ENCODE peak calls at places on chromosomes 6 and 20, in nine cellular contexts. P, A, E, L, T, Z, C, J and O are unnamed samples. For H3K27me3 and H3K4me1, the result is how much of the 10 kb centered on the place peaks cover.

GRCh38 chr6:16249971-16250370 is 11.6 kb downstream of the GMPR start:
- DNase-seq in C (no peak), Z (peak), A (no peak), J (no peak), T (peak), E (no peak), P (no peak), L (no peak), O (no peak)

GRCh38 chr6:73032586-73032985 is 192.7 kb downstream of the KHDC1L start:
- DNase-seq in Z (peak), A (no peak), C (no peak), P (no peak), J (no peak), T (no peak), E (no peak), L (no peak), O (no peak)

GRCh38 chr6:7879980-7880717 is 30.4 kb downstream of the TXNDC5 start:
- DNase-seq in E (no peak), L (no peak), J (no peak), A (no peak), P (no peak), Z (no peak), C (no peak), T (no peak), O (no peak)

GRCh38 chr6:132726608-132726975 is 12.7 kb upstream of the VNN1 start:
- DNase-seq in T (no peak), P (no peak), E (no peak), A (no peak), C (no peak), J (no peak), Z (no peak), L (no peak), O (no peak)

GRCh38 chr6:105178110-105178509 is 1.7 kb downstream of the POPDC3 start:
- DNase-seq in L (no peak), E (no peak), A (no peak), P (no peak), T (no peak), J (peak), Z (peak), C (no peak), O (peak)

GRCh38 chr6:169251822-169252804 is 1.5 kb downstream of the THBS2 start:
- DNase-seq in Z (no peak), J (no peak), C (no peak), E (no peak), A (no peak), T (no peak), P (no peak), L (peak), O (no peak)

GRCh38 chr20:17624551-17625245 is 54.8 kb downstream of the DSTN start:
- DNase-seq in C (no peak), J (no peak), Z (no peak), A (peak), L (peak), P (peak), T (no peak), E (no peak), O (no peak)

GRCh38 chr6:110769923-110770322 is 45.3 kb downstream of the CDK19 start:
- DNase-seq in C (no peak), A (no peak), T (no peak), J (no peak), Z (no peak), E (no peak), P (no peak), L (no peak), O (no peak)

GRCh38 chr6:107458687-107459282 is 579 bp downstream of the PDSS2 start:
- DNase-seq in C (peak), L (no peak), P (peak), A (no peak), J (peak), T (peak), E (peak), Z (peak), O (no peak)

GRCh38 chr6:22788038-22788437 is 218.7 kb downstream of the HDGFL1 start:
- DNase-seq in C (no peak), J (no peak), L (no peak), A (no peak), E (no peak), Z (no peak), P (no peak), T (no peak), O (no peak)

GRCh38 chr6:162151050-162151658 is 576.4 kb downstream of the PRKN start:
- DNase-seq in A (no peak), Z (no peak), P (no peak), E (no peak), C (peak), J (peak), L (no peak), T (peak), O (no peak)

GRCh38 chr6:12751694-12752304 is 35.2 kb downstream of the PHACTR1 start:
- DNase-seq in E (peak), P (no peak), L (peak), C (no peak), J (peak), Z (peak), A (no peak), T (peak), O (peak)

GRCh38 chr20:41524980-41525613 is 93.1 kb downstream of the CHD6 start:
- DNase-seq in T (peak), A (peak), Z (peak), C (no peak), L (peak), J (peak), P (peak), E (peak), O (peak)

GRCh38 chr6:142304241-142304640 is 2.4 kb downstream of the ADGRG6 start:
- DNase-seq in J (no peak), A (no peak), T (no peak), E (no peak), Z (no peak), P (no peak), C (no peak), L (no peak), O (no peak)

GRCh38 chr6:113855500-113856010 is 1.6 kb upstream of the MARCKS start:
- DNase-seq in A (peak), C (no peak), L (peak), J (peak), P (no peak), Z (peak), E (peak), T (no peak), O (peak)

GRCh38 chr20:19427913-19428800 is 215.7 kb downstream of the SLC24A3 start:
- DNase-seq in P (no peak), T (no peak), A (no peak), L (no peak), J (no peak), Z (no peak), C (peak), E (no peak), O (no peak)

GRCh38 chr20:34709044-34709835 is 5.1 kb downstream of the TP53INP2 start:
- DNase-seq in E (peak), J (peak), P (peak), C (peak), T (peak), Z (peak), L (peak), A (peak), O (peak)

GRCh38 chr6:37696841-37697735 is 595 bp downstream of the MDGA1 start:
- DNase-seq in Z (peak), C (no peak), A (peak), T (no peak), J (peak), E (peak), P (peak), L (no peak), O (peak)

GRCh38 chr20:4108495-4109306 is 93.3 kb upstream of the RNF24 start:
- DNase-seq in L (peak), J (peak), A (no peak), Z (peak), T (peak), E (peak), C (peak), P (peak), O (peak)

GRCh38 chr6:147651249-147652063 is 143.0 kb downstream of the SAMD5 start:
- DNase-seq in L (no peak), A (no peak), T (peak), C (no peak), Z (no peak), E (peak), P (no peak), J (peak), O (no peak)

GRCh38 chr6:133214267-133214666 is 26.9 kb upstream of the EYA4 start:
- DNase-seq in L (no peak), Z (no peak), J (no peak), E (no peak), A (no peak), T (no peak), P (no peak), C (no peak), O (no peak)

GRCh38 chr6:38552136-38552535 is 87.6 kb downstream of the BTBD9 start:
- DNase-seq in E (no peak), T (peak), L (no peak), J (no peak), P (no peak), C (no peak), A (no peak), Z (no peak), O (no peak)

GRCh38 chr6:33252758-33253157 is 18.9 kb downstream of the VPS52 start:
- DNase-seq in J (no peak), Z (no peak), P (no peak), T (no peak), E (no peak), A (no peak), C (no peak), L (no peak), O (no peak)

GRCh38 chr6:31576897-31577341 is 1.6 kb downstream of the TNF start:
- DNase-seq in L (no peak), J (no peak), Z (no peak), E (no peak), A (peak), T (no peak), C (no peak), P (no peak), O (no peak)

GRCh38 chr6:11909696-11910132 is 102.4 kb upstream of the HIVEP1 start:
- DNase-seq in L (no peak), P (no peak), C (no peak), J (peak), E (no peak), T (no peak), Z (peak), A (no peak), O (no peak)

GRCh38 chr6:128738112-128738511 is 144.8 kb upstream of the LAMA2 start:
- DNase-seq in L (no peak), C (no peak), J (no peak), E (no peak), Z (peak), T (no peak), P (no peak), A (no peak), O (no peak)

GRCh38 chr20:50399917-50400704 is 110.1 kb upstream of the PTPN1 start:
- DNase-seq in E (no peak), A (peak), L (no peak), P (no peak), Z (peak), J (peak), T (no peak), C (no peak), O (no peak)

GRCh38 chr6:2450546-2450945 is 205.1 kb upstream of the GMDS start:
- DNase-seq in J (peak), L (no peak), A (no peak), E (peak), T (peak), P (no peak), C (peak), Z (peak), O (peak)

GRCh38 chr20:48841861-48842529 is 14.2 kb upstream of the PREX1 start:
- DNase-seq in T (no peak), P (no peak), E (no peak), A (no peak), J (peak), Z (peak), C (no peak), L (no peak), O (no peak)

GRCh38 chr6:161449521-161449920 is 175.7 kb upstream of the AGPAT4 start:
- DNase-seq in E (no peak), Z (no peak), T (no peak), L (no peak), P (no peak), C (no peak), A (no peak), J (no peak), O (no peak)

GRCh38 chr6:86526238-86526637 is 411.1 kb upstream of the HTR1E start:
- DNase-seq in T (no peak), P (no peak), Z (no peak), A (peak), L (no peak), E (no peak), J (no peak), C (no peak), O (no peak)

GRCh38 chr6:56713285-56713684 is 70.6 kb upstream of the DST start:
- DNase-seq in T (peak), Z (peak), C (peak), A (no peak), J (peak), E (no peak), L (peak), P (peak), O (peak)

GRCh38 chr6:36999467-37000125 is 5.9 kb upstream of the FGD2 start:
- DNase-seq in C (no peak), Z (no peak), E (no peak), L (no peak), T (no peak), P (no peak), J (no peak), A (no peak), O (no peak)

DNA sequence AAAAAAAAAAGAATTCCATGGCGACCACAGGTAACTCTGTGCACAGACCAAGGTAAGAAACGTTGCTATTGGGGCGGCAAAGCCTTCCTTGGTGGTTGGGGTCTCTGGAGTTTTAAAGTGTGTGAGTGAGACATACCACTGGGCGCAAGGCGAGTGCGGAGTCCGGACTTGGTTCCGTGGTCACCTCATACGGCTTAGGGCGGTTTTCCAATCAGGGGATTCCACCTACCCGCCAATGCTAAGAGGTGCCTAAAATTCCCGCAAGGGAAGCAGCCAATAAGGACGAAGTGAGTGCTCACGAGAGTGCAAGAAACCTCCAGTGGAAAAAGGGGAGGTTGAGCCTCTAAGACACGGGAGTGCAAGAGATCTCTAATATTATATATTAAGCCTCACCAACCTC is 68.6 kb upstream of the PRSS16 start:
- DNase-seq in T (no peak), J (peak), Z (no peak), E (no peak), A (no peak), C (no peak), P (no peak), L (no peak), O (no peak)
- H3K27ac ChIP-seq in T (no peak), J (no peak), Z (peak), E (no peak), A (no peak), C (no peak), P (no peak), L (no peak), O (no peak)

DNA sequence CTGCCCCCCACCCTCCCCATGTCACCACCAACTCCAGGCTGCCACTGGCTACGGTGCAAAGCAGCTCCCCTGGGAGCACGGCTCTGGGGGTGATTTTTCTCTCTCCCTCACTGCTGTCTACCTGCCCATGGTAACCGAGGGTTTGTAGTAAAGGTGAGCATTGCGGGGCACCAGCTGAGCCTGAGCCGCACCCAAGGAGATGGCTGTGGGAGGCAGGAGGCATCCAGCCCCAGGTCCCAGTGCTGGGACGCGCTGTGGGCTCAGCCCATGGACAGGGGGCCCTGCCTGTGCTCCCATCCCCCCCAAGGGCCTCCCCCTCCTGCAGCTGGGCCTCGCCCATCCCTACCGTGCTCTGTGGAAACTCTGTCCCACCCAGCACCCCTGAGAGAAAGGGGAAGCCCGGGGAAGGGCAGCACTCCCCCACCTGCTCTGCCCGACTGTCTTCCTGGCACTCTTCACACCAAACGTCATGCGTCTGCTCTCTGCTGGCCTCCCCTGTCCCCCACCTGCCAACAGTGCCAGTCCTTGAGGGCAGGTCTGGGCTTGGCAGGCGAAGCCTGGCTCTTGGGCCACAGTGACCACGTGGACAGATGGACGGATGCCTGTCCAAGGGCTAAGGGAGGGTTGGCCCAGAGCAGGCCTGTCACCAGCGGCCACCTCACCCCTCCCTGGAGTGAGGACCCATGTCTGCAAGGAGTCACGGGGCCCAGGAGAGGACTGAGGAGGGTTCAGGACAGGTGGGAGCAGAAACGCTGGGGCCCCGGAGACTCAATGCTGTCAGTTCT is 3.8 kb upstream of the CHRNA4 start:
- DNase-seq in C (no peak), L (no peak), E (peak), J (no peak), P (no peak), T (no peak), A (peak), Z (no peak), O (no peak)
- H3K27me3 ChIP-seq in C (under half), L (under half), E (under half), J (under half), P (under half), T (under half), A (half or more), Z (under half), O (half or more)

DNA sequence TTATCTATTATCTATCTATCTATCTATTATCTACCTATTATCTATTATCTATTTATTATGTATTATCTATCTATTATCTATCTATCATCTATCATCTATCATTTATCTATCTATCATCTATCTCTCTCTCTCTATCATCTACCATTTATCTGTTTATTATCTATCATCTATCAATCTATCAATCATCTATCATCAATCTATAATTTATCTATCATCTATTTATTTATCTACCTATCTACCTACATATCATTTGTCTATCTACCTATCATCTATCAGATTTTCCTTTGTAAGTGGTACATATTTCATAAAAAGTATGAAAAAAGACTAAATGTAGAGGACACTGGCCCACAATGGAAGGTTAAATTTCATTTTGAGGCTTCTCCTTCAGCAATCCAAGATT is 212.1 kb upstream of the EXOC2 start:
- DNase-seq in L (no peak), E (no peak), J (no peak), C (no peak), A (no peak), Z (no peak), T (no peak), P (no peak), O (no peak)
- H3K4me1 ChIP-seq in L (under half), E (under half), J (under half), C (under half), A (under half), Z (under half), T (under half), P (under half), O (under half)

GRCh38 chr6:163149535-163149848 is 265.0 kb upstream of the QKI start:
- DNase-seq in T (no peak), E (no peak), Z (no peak), A (peak), C (no peak), L (no peak), P (no peak), J (no peak), O (no peak)

GRCh38 chr6:163148781-163149534 is 265.6 kb upstream of the QKI start:
- DNase-seq in J (no peak), L (no peak), C (no peak), A (peak), Z (no peak), T (no peak), P (no peak), E (no peak), O (no peak)

GRCh38 chr6:163152701-163153100 is 261.8 kb upstream of the QKI start:
- DNase-seq in Z (no peak), C (no peak), T (no peak), A (no peak), L (no peak), E (no peak), P (no peak), J (no peak), O (no peak)

GRCh38 chr6:163147988-163148387 is 266.5 kb upstream of the QKI start:
- DNase-seq in L (no peak), A (no peak), T (no peak), E (no peak), C (no peak), Z (no peak), J (no peak), P (no peak), O (no peak)

DNA sequence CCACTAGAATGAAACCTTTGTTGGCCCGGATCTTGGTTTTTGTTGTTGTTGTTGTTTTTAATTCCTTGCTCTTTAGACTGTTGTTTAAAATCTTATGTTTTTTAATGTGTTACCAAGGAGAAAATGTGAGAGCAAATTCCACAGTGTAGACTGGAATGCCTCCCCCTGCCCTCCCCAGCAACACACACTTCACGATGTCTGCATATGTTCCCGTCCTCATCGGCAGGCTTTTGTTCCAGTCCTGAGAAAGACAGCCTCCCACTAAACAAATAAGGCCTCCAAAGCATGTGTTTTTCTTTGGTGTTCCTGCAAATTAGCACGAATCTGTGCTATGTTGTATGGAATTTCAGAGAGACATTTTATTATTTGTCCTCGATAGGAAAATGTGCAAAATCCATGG is 263.3 kb upstream of the QKI start:
- DNase-seq in L (no peak), A (no peak), J (no peak), P (no peak), C (no peak), E (no peak), T (no peak), Z (no peak), O (no peak)
- H3K27ac ChIP-seq in L (no peak), A (no peak), J (no peak), P (no peak), C (no peak), E (no peak), T (no peak), Z (no peak), O (no peak)

GRCh38 chr6:4291453-4292403 is 156.4 kb upstream of the ECI2 start:
- DNase-seq in E (no peak), J (peak), Z (no peak), T (no peak), P (no peak), A (no peak), C (no peak), L (no peak), O (no peak)

GRCh38 chr6:4282926-4283325 is 147.6 kb upstream of the ECI2 start:
- DNase-seq in Z (no peak), E (no peak), L (no peak), C (no peak), T (no peak), P (no peak), A (no peak), J (no peak), O (no peak)

GRCh38 chr6:4289770-4290320 is 154.5 kb upstream of the ECI2 start:
- DNase-seq in Z (no peak), C (no peak), A (no peak), L (no peak), T (no peak), E (no peak), J (no peak), P (no peak), O (no peak)

GRCh38 chr6:4287811-4288244 is 152.5 kb upstream of the ECI2 start:
- DNase-seq in J (no peak), A (no peak), Z (no peak), T (no peak), P (no peak), E (peak), L (no peak), C (no peak), O (no peak)
- H3K27me3 ChIP-seq in J (under half), A (under half), Z (under half), T (under half), P (under half), E (under half), L (under half), C (under half), O (under half)

DNA sequence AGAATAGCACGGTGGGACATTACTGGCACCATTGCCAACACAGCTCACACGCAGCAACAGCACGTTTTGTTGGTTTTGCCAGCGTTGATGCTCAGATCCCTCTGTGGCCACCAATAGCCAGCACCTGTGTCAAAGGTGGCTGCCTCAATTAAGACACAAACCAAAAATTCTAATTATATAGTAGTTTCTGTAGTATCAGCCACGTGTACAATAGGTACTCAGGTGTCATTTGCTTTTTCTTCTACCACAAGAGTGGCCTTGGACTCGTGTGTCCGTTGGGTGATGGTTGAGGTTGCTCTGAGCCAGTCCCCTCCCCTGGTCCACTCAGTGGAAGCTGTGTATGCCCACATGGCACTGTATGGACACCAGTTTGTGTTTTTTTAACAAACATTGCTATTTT is 105.1 kb downstream of the CARMIL1 start:
- DNase-seq in P (no peak), A (no peak), J (no peak), T (no peak), Z (no peak), E (no peak), L (no peak), C (no peak), O (no peak)
- H3K4me1 ChIP-seq in P (under half), A (under half), J (under half), T (under half), Z (under half), E (under half), L (under half), C (under half), O (under half)